ENCODE peak calls at places on chromosomes 4 and X, in five cellular contexts. Q is K562, I is HepG2, A is upper lobe of left lung, L is GM12878. B is an unnamed sample.

GRCh38 chrX:24485976-24486680 is 21.0 kb downstream of the PDK3 start:
- ATAC-seq in A (no peak), L (no peak), I (no peak), Q (no peak), B (no peak)

GRCh38 chrX:49910344-49910743 is 12.1 kb upstream of the CLCN5 start:
- ATAC-seq in L (peak; percentile 71), Q (no peak), A (peak; percentile 49), I (no peak), B (no peak)

GRCh38 chrX:154827624-154828408 is 6.6 kb downstream of the SMIM9 start:
- ATAC-seq in A (no peak), Q (no peak), I (no peak), L (peak; percentile 93), B (no peak)

GRCh38 chr4:24196785-24197184 is 306.9 kb upstream of the PPARGC1A start:
- ATAC-seq in Q (no peak), I (no peak), A (no peak), L (no peak), B (no peak)

GRCh38 chr4:72365981-72366380 is 203.0 kb downstream of the ADAMTS3 start:
- ATAC-seq in A (no peak), Q (no peak), I (no peak), L (no peak), B (no peak)

GRCh38 chr4:37682701-37683401 is 3.3 kb downstream of the RELL1 start:
- ATAC-seq in L (peak; percentile 50), Q (no peak), I (peak; percentile 29), A (no peak), B (no peak)

GRCh38 chr4:10023050-10023419 is 1.7 kb upstream of the SLC2A9 start:
- ATAC-seq in A (no peak), I (no peak), L (no peak), Q (no peak), B (no peak)

GRCh38 chr4:41881931-41882621 is 53.2 kb upstream of the TMEM33 start:
- ATAC-seq in I (no peak), L (peak; percentile 20), Q (no peak), A (no peak), B (no peak)

GRCh38 chr4:17186916-17187315 is 288.5 kb upstream of the LDB2 start:
- ATAC-seq in Q (no peak), A (no peak), L (no peak), I (no peak), B (no peak)

GRCh38 chr4:1992468-1993168 is 16.2 kb downstream of the NELFA start:
- ATAC-seq in Q (peak; percentile 40), L (no peak), A (no peak), I (peak; percentile 22), B (no peak)

GRCh38 chr4:139312552-139313332 is 10.5 kb upstream of the NDUFC1 start:
- ATAC-seq in I (no peak), Q (no peak), A (no peak), L (peak; percentile 36), B (no peak)

GRCh38 chr4:26858035-26858918 is 2.4 kb upstream of the STIM2 start:
- ATAC-seq in A (no peak), L (no peak), I (no peak), Q (no peak), B (no peak)

GRCh38 chr4:113641025-113641431 is 120.5 kb downstream of the CAMK2D start:
- ATAC-seq in I (peak; percentile 81), L (peak; percentile 68), A (no peak), Q (no peak), B (no peak)

GRCh38 chr4:79922011-79922410 is 151.0 kb downstream of the ANTXR2 start:
- ATAC-seq in I (no peak), L (no peak), Q (no peak), A (no peak), B (no peak)

GRCh38 chr4:84483738-84484137 is 15.4 kb downstream of the NKX6-1 start:
- ATAC-seq in L (no peak), Q (no peak), I (no peak), A (no peak), B (no peak)

GRCh38 chr4:147981305-147981704 is 249.4 kb downstream of the ARHGAP10 start:
- ATAC-seq in A (no peak), Q (no peak), I (no peak), L (peak; percentile 94), B (no peak)

GRCh38 chrX:21438792-21439191 is 64.6 kb downstream of the CNKSR2 start:
- ATAC-seq in Q (no peak), L (peak; percentile 86), A (no peak), I (no peak), B (no peak)

GRCh38 chr4:66949424-66949823 is 595.9 kb downstream of the CENPC start:
- ATAC-seq in A (no peak), L (no peak), Q (no peak), I (no peak), B (no peak)

GRCh38 chr4:55214172-55214571 is 88.8 kb upstream of the KDR start:
- ATAC-seq in Q (no peak), I (no peak), A (no peak), L (no peak), B (no peak)

GRCh38 chrX:153411255-153411987 is at the start of gene ZFP92:
- ATAC-seq in Q (peak; percentile 91), L (peak; percentile 92), I (no peak), A (no peak), B (peak; percentile 52)

GRCh38 chrX:53686151-53686885 is at the start of gene HUWE1:
- ATAC-seq in Q (peak; percentile 74), L (peak; percentile 73), A (peak; percentile 66), I (peak; percentile 75), B (peak; percentile 51)

GRCh38 chr4:2913168-2913567 is 50.0 kb downstream of the NOP14 start:
- ATAC-seq in Q (no peak), L (no peak), A (peak; percentile 84), I (no peak), B (no peak)

GRCh38 chr4:130044788-130045531 is 949.0 kb downstream of the C4orf33 start:
- ATAC-seq in L (peak; percentile 38), Q (no peak), A (no peak), I (no peak), B (no peak)

GRCh38 chrX:153922932-153923857 is 2.9 kb downstream of the ARHGAP4 start:
- ATAC-seq in L (peak; percentile 12), Q (no peak), A (peak; percentile 58), I (peak; percentile 69), B (peak; percentile 66)

GRCh38 chr4:80086296-80086695 is 13.3 kb upstream of the ANTXR2 start:
- ATAC-seq in I (no peak), L (no peak), Q (no peak), A (no peak), B (no peak)

GRCh38 chrX:130402211-130402684 is 461 bp downstream of the RBMX2 start:
- ATAC-seq in L (no peak), Q (peak; percentile 5), A (no peak), I (peak; percentile 43), B (peak; percentile 46)

GRCh38 chrX:130401415-130402210 is at the start of gene RBMX2:
- ATAC-seq in I (peak; percentile 95), A (peak; percentile 86), L (peak; percentile 97), Q (peak; percentile 98), B (peak; percentile 93)
- TF ChIP-seq POLR2A in I (peak; percentile 72), A (peak; percentile 69), L (peak; percentile 72), Q (peak; percentile 88), B (peak; percentile 56)

GRCh38 chrX:14267224-14267623 is 237.5 kb upstream of the GEMIN8 start:
- ATAC-seq in I (no peak), A (no peak), Q (no peak), L (no peak), B (no peak)
- TF ChIP-seq POLR2AphosphoS5 in I (no peak), A (no peak), Q (no peak), L (no peak), B (no peak)

DNA sequence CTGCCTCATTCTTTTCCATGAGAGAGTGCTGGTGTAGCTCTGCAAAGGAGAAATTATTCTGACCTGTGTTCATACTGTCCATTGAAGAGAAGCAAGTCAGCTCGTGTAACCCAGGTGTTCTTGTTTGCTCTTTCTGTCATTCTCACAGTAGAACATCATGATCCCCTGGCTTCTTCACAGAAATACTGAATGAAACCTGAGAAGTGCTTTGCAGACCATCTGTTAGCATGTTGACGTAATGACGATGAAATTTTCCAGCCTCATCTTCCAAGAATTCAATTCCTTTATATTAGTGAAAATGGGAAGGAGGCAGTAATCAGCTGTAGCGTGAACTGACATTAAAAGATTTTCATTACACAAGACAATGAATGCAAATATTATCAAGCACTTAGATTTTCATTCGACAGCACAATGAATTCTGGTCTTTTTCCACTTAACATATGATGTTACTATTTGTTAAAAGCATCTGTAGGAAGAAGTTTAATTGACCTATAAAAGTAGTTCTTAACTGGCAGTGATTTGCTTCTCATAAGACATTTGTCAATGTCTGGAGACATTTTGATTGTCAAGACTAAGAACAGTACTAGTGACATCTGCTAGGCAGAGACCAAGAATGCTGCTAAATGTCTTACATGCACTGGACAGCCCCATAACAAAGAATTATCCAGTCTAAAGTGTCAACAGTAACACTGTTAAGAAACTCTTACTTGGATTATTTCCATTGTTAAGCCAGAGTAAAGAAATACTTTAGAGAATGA is 246.3 kb downstream of the BANK1 start:
- ATAC-seq in L (no peak), A (no peak), I (no peak), Q (no peak), B (no peak)
- TF ChIP-seq EP300 in L (no peak), A (no peak), I (no peak), Q (no peak), B (no peak)

DNA sequence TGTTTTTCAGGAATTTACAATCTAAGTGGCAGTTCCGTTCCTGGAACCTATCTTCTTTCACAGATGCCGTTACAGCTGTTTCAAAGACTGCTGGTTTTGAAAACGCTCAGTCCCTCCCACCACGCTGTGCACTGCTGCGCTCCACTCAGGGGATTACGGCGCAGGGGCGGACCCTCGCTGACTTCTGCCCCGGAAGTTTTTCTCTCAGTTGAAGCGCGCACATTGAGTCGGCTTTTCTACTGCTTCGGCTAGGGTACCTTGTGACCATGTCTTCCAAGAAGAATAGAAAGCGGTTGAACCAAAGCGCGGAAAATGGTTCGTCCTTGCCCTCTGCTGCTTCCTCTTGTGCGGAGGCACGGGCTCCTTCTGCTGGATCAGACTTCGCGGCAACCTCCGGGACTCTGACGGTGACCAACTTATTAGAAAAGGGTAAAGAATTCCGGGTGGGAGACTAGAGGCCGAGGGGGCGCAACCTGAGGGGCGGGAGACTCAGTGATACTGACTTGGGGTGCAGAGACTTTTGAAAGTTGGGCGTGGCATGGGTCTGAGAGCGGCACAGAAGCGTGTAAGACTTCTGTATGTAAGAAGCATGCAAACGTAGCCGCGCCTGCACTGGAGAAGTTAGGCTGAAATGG is 597 bp upstream of the NUDT6 start:
- ATAC-seq in Q (peak; percentile 91), I (peak; percentile 97), A (peak; percentile 97), L (peak; percentile 98), B (peak; percentile 94)
- TF ChIP-seq POLR2A in Q (peak; percentile 79), I (peak; percentile 45), A (no peak), L (peak; percentile 41), B (no peak)